ENCODE peak calls at places on chromosome 6, in ten cellular contexts. One of them, this sample, is unnamed.

GRCh38 chr6:90144396-90144795 is 152.2 kb downstream of the BACH2 start:
- DNase-seq in cardiac muscle cell: no peak
- DNase-seq in IMR-90: no peak
- DNase-seq in H1: no peak
- DNase-seq in GM23338: no peak
- DNase-seq in tibial nerve: no peak
- DNase-seq in tibial artery: no peak
- DNase-seq in heart right ventricle: no peak
- DNase-seq in HCT116: no peak
- DNase-seq in PC-9: no peak
- DNase-seq in this sample: no peak

GRCh38 chr6:25326958-25327357 is 47.8 kb downstream of the CARMIL1 start:
- DNase-seq in cardiac muscle cell: no peak
- DNase-seq in IMR-90: no peak
- DNase-seq in H1: no peak
- DNase-seq in GM23338: no peak
- DNase-seq in tibial nerve: no peak
- DNase-seq in tibial artery: no peak
- DNase-seq in heart right ventricle: no peak
- DNase-seq in HCT116: no peak
- DNase-seq in PC-9: no peak
- DNase-seq in this sample: no peak

GRCh38 chr6:13261464-13261994 is 66.8 kb downstream of the TBC1D7 start:
- DNase-seq in cardiac muscle cell: no peak
- DNase-seq in IMR-90: no peak
- DNase-seq in H1: no peak
- DNase-seq in GM23338: no peak
- DNase-seq in tibial nerve: no peak
- DNase-seq in tibial artery: no peak
- DNase-seq in heart right ventricle: no peak
- DNase-seq in HCT116: no peak
- DNase-seq in PC-9: no peak
- DNase-seq in this sample: no peak

GRCh38 chr6:156474507-156475120 is 302.6 kb upstream of the ARID1B start:
- DNase-seq in cardiac muscle cell: no peak
- DNase-seq in IMR-90: no peak
- DNase-seq in H1: no peak
- DNase-seq in GM23338: no peak
- DNase-seq in tibial nerve: no peak
- DNase-seq in tibial artery: no peak
- DNase-seq in heart right ventricle: no peak
- DNase-seq in HCT116: no peak
- DNase-seq in PC-9: no peak
- DNase-seq in this sample: no peak

GRCh38 chr6:118678866-118679265 is 27.5 kb upstream of the CEP85L start:
- DNase-seq in cardiac muscle cell: no peak
- DNase-seq in IMR-90: peak; percentile 43
- DNase-seq in H1: no peak
- DNase-seq in GM23338: no peak
- DNase-seq in tibial nerve: no peak
- DNase-seq in tibial artery: no peak
- DNase-seq in heart right ventricle: no peak
- DNase-seq in HCT116: no peak
- DNase-seq in PC-9: no peak
- DNase-seq in this sample: no peak

GRCh38 chr6:109362102-109362884 is 20.0 kb downstream of the CD164 start:
- DNase-seq in cardiac muscle cell: no peak
- DNase-seq in IMR-90: no peak
- DNase-seq in H1: no peak
- DNase-seq in GM23338: no peak
- DNase-seq in tibial nerve: no peak
- DNase-seq in tibial artery: no peak
- DNase-seq in heart right ventricle: no peak
- DNase-seq in HCT116: no peak
- DNase-seq in PC-9: no peak
- DNase-seq in this sample: no peak

GRCh38 chr6:81668615-81669047 is 83.8 kb downstream of the TENT5A start:
- DNase-seq in cardiac muscle cell: no peak
- DNase-seq in IMR-90: no peak
- DNase-seq in H1: no peak
- DNase-seq in GM23338: no peak
- DNase-seq in tibial nerve: no peak
- DNase-seq in tibial artery: no peak
- DNase-seq in heart right ventricle: peak; percentile 10
- DNase-seq in HCT116: no peak
- DNase-seq in PC-9: no peak
- DNase-seq in this sample: no peak

GRCh38 chr6:45923831-45924391 is 91.7 kb downstream of the CLIC5 start:
- DNase-seq in cardiac muscle cell: no peak
- DNase-seq in IMR-90: peak; percentile 63
- DNase-seq in H1: no peak
- DNase-seq in GM23338: no peak
- DNase-seq in tibial nerve: no peak
- DNase-seq in tibial artery: no peak
- DNase-seq in heart right ventricle: no peak
- DNase-seq in HCT116: no peak
- DNase-seq in PC-9: no peak
- DNase-seq in this sample: peak; percentile 32

GRCh38 chr6:71205336-71205956 is 83.2 kb upstream of the OGFRL1 start:
- DNase-seq in cardiac muscle cell: no peak
- DNase-seq in IMR-90: peak; percentile 51
- DNase-seq in H1: no peak
- DNase-seq in GM23338: no peak
- DNase-seq in tibial nerve: no peak
- DNase-seq in tibial artery: no peak
- DNase-seq in heart right ventricle: no peak
- DNase-seq in HCT116: no peak
- DNase-seq in PC-9: no peak
- DNase-seq in this sample: no peak

GRCh38 chr6:18215436-18215835 is 48.9 kb downstream of the DEK start:
- DNase-seq in cardiac muscle cell: no peak
- DNase-seq in IMR-90: no peak
- DNase-seq in H1: no peak
- DNase-seq in GM23338: no peak
- DNase-seq in tibial nerve: no peak
- DNase-seq in tibial artery: no peak
- DNase-seq in heart right ventricle: no peak
- DNase-seq in HCT116: no peak
- DNase-seq in PC-9: no peak
- DNase-seq in this sample: no peak

GRCh38 chr6:133761706-133762105 is 127.2 kb upstream of the TCF21 start:
- DNase-seq in cardiac muscle cell: no peak
- DNase-seq in IMR-90: peak; percentile 81
- DNase-seq in H1: no peak
- DNase-seq in GM23338: no peak
- DNase-seq in tibial nerve: no peak
- DNase-seq in tibial artery: no peak
- DNase-seq in heart right ventricle: no peak
- DNase-seq in HCT116: no peak
- DNase-seq in PC-9: no peak
- DNase-seq in this sample: no peak

GRCh38 chr6:33314943-33315752 is 1.3 kb upstream of the TAPBP start:
- DNase-seq in cardiac muscle cell: no peak
- DNase-seq in IMR-90: no peak
- DNase-seq in H1: no peak
- DNase-seq in GM23338: peak; percentile 71
- DNase-seq in tibial nerve: peak; percentile 44
- DNase-seq in tibial artery: peak; percentile 80
- DNase-seq in heart right ventricle: peak; percentile 54
- DNase-seq in HCT116: no peak
- DNase-seq in PC-9: peak; percentile 60
- DNase-seq in this sample: no peak

DNA sequence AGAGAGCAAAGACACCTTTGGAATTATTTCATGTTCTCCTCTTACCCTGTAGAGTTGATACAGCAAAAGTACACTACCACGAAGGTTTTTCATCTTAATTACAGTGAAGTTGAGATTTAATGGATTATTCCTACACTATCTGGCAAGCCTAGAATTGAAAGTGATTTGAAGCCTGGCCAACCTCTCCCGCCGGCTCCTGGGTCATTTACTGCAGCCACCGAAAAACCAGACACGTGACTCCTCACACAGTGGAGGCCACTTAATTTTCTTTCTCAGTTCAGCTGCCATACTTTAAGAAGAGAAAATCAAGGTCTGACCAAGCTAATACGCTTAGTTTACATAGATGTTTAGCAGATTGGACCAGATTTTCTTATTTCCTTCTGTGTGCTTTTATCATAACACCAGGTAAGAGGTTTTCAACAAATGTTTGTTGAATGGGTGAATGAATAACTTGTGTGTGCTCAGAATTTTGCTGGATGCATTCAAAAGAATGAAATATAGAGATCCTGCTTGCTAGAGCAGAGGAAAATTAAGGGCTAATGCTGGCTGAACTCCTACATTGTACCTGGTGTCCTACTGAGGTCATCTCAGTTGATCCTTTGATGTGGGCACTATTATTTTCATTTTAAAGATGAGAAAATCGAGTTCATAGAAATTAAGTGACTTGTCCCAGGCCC is 97.2 kb upstream of the PDE10A start:
- DNase-seq in cardiac muscle cell: no peak
- DNase-seq in IMR-90: no peak
- DNase-seq in H1: no peak
- DNase-seq in GM23338: no peak
- DNase-seq in tibial nerve: no peak
- DNase-seq in tibial artery: no peak
- DNase-seq in heart right ventricle: no peak
- DNase-seq in HCT116: no peak
- DNase-seq in PC-9: no peak
- DNase-seq in this sample: no peak
- H3K4me3 ChIP-seq in cardiac muscle cell: no peak overlapping the region
- H3K4me3 ChIP-seq in IMR-90: no peak overlapping the region
- H3K4me3 ChIP-seq in H1: no peak overlapping the region
- H3K4me3 ChIP-seq in GM23338: no peak overlapping the region
- H3K4me3 ChIP-seq in tibial nerve: no peak overlapping the region
- H3K4me3 ChIP-seq in tibial artery: no peak overlapping the region
- H3K4me3 ChIP-seq in heart right ventricle: no peak overlapping the region
- H3K4me3 ChIP-seq in HCT116: no peak overlapping the region
- H3K4me3 ChIP-seq in PC-9: no peak overlapping the region
- H3K4me3 ChIP-seq in this sample: no peak overlapping the region

GRCh38 chr6:100464162-100464851 is 414 bp downstream of the SIM1 start:
- DNase-seq in cardiac muscle cell: peak; percentile 41
- DNase-seq in IMR-90: no peak
- DNase-seq in H1: no peak
- DNase-seq in GM23338: peak; percentile 44
- DNase-seq in tibial nerve: no peak
- DNase-seq in tibial artery: no peak
- DNase-seq in heart right ventricle: no peak
- DNase-seq in HCT116: no peak
- DNase-seq in PC-9: no peak
- DNase-seq in this sample: no peak
- H3K27me3 ChIP-seq in cardiac muscle cell: peaks cover 100% of the 10 kb centered on the region
- H3K27me3 ChIP-seq in IMR-90: peaks cover 94% of the 10 kb centered on the region
- H3K27me3 ChIP-seq in H1: peaks cover 87% of the 10 kb centered on the region
- H3K27me3 ChIP-seq in GM23338: peaks cover 100% of the 10 kb centered on the region
- H3K27me3 ChIP-seq in tibial nerve: peaks cover 100% of the 10 kb centered on the region
- H3K27me3 ChIP-seq in tibial artery: peaks cover 5% of the 10 kb centered on the region
- H3K27me3 ChIP-seq in heart right ventricle: peaks cover 100% of the 10 kb centered on the region
- H3K27me3 ChIP-seq in HCT116: no peaks in the 10 kb centered on the region
- H3K27me3 ChIP-seq in PC-9: no peaks in the 10 kb centered on the region
- H3K27me3 ChIP-seq in this sample: peaks cover 97% of the 10 kb centered on the region

GRCh38 chr6:87830834-87831374 is 128.9 kb upstream of the AKIRIN2 start:
- DNase-seq in cardiac muscle cell: no peak
- DNase-seq in IMR-90: no peak
- DNase-seq in H1: no peak
- DNase-seq in GM23338: no peak
- DNase-seq in tibial nerve: no peak
- DNase-seq in tibial artery: no peak
- DNase-seq in heart right ventricle: no peak
- DNase-seq in HCT116: no peak
- DNase-seq in PC-9: no peak
- DNase-seq in this sample: no peak

GRCh38 chr6:87827291-87827690 is 125.3 kb upstream of the AKIRIN2 start:
- DNase-seq in cardiac muscle cell: no peak
- DNase-seq in IMR-90: no peak
- DNase-seq in H1: no peak
- DNase-seq in GM23338: no peak
- DNase-seq in tibial nerve: no peak
- DNase-seq in tibial artery: no peak
- DNase-seq in heart right ventricle: no peak
- DNase-seq in HCT116: no peak
- DNase-seq in PC-9: no peak
- DNase-seq in this sample: no peak

GRCh38 chr6:87828044-87828443 is 126.0 kb upstream of the AKIRIN2 start:
- DNase-seq in cardiac muscle cell: no peak
- DNase-seq in IMR-90: no peak
- DNase-seq in H1: no peak
- DNase-seq in GM23338: no peak
- DNase-seq in tibial nerve: no peak
- DNase-seq in tibial artery: no peak
- DNase-seq in heart right ventricle: no peak
- DNase-seq in HCT116: no peak
- DNase-seq in PC-9: no peak
- DNase-seq in this sample: no peak

GRCh38 chr6:87832025-87832825 is 130.2 kb upstream of the AKIRIN2 start:
- DNase-seq in cardiac muscle cell: no peak
- DNase-seq in IMR-90: peak; percentile 30
- DNase-seq in H1: no peak
- DNase-seq in GM23338: peak; percentile 50
- DNase-seq in tibial nerve: no peak
- DNase-seq in tibial artery: no peak
- DNase-seq in heart right ventricle: no peak
- DNase-seq in HCT116: no peak
- DNase-seq in PC-9: no peak
- DNase-seq in this sample: no peak

DNA sequence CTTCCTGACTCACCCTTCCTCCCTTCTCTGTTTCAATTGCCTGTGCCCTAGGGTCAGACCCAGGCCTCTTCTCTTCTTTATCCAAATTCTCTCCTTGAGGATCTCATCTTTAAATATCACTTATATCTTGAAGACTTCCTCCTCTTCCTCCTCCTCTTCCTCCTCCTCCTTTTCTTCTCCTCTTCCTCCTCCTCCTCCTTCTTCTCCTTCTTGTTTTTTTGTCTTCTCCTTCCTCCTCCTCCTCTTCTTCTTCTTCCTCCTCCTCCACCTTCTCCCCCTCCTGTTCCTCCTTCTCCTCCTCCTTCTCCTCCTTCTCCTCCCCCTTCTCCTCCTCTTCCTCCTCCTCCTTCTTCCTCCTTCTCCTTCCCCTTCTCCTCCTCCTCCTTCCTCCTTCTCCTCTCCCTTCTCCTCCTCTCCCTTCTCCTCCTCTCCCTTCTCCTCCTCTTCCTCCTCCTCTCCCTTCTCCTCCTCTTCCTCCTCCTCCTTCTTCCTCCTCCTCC is 127.6 kb upstream of the AKIRIN2 start:
- DNase-seq in cardiac muscle cell: no peak
- DNase-seq in IMR-90: no peak
- DNase-seq in H1: no peak
- DNase-seq in GM23338: no peak
- DNase-seq in tibial nerve: no peak
- DNase-seq in tibial artery: no peak
- DNase-seq in heart right ventricle: no peak
- DNase-seq in HCT116: no peak
- DNase-seq in PC-9: no peak
- DNase-seq in this sample: no peak
- H3K27ac ChIP-seq in cardiac muscle cell: no peak overlapping the region
- H3K27ac ChIP-seq in IMR-90: no peak overlapping the region
- H3K27ac ChIP-seq in H1: no peak overlapping the region
- H3K27ac ChIP-seq in GM23338: no peak overlapping the region
- H3K27ac ChIP-seq in tibial nerve: no peak overlapping the region
- H3K27ac ChIP-seq in tibial artery: no peak overlapping the region
- H3K27ac ChIP-seq in heart right ventricle: no peak overlapping the region
- H3K27ac ChIP-seq in HCT116: no peak overlapping the region
- H3K27ac ChIP-seq in PC-9: no peak overlapping the region
- H3K27ac ChIP-seq in this sample: no peak overlapping the region

GRCh38 chr6:10558575-10558974 is 37.4 kb downstream of the GCNT2 start:
- DNase-seq in cardiac muscle cell: peak; percentile 22
- DNase-seq in IMR-90: no peak
- DNase-seq in H1: no peak
- DNase-seq in GM23338: peak; percentile 87
- DNase-seq in tibial nerve: no peak
- DNase-seq in tibial artery: no peak
- DNase-seq in heart right ventricle: peak; percentile 43
- DNase-seq in HCT116: no peak
- DNase-seq in PC-9: no peak
- DNase-seq in this sample: no peak
- H3K4me3 ChIP-seq in cardiac muscle cell: no peak overlapping the region
- H3K4me3 ChIP-seq in IMR-90: no peak overlapping the region
- H3K4me3 ChIP-seq in H1: peak overlapping the region; percentile 81
- H3K4me3 ChIP-seq in GM23338: peak overlapping the region; percentile 81
- H3K4me3 ChIP-seq in tibial nerve: no peak overlapping the region
- H3K4me3 ChIP-seq in tibial artery: no peak overlapping the region
- H3K4me3 ChIP-seq in heart right ventricle: no peak overlapping the region
- H3K4me3 ChIP-seq in HCT116: no peak overlapping the region
- H3K4me3 ChIP-seq in PC-9: no peak overlapping the region
- H3K4me3 ChIP-seq in this sample: no peak overlapping the region